ENCODE peak calls at places on chromosome 22, in four cellular contexts. E is WTC11, T is K562, S is HepG2. B is an unnamed sample.

GRCh38 chr22:45942787-45943493 is 34.0 kb downstream of the WNT7B start:
- DNase-seq in E (no peak), T (no peak), S (no peak), B (no peak)

GRCh38 chr22:40009231-40009769 is 14.5 kb downstream of the FAM83F start:
- DNase-seq in E (peak; percentile 63), T (peak; percentile 32), S (no peak), B (no peak)

GRCh38 chr22:24501366-24502005 is 6.4 kb downstream of the UPB1 start:
- DNase-seq in E (no peak), T (no peak), S (peak; percentile 64), B (no peak)

GRCh38 chr22:26320469-26320868 is 108.6 kb upstream of the ASPHD2 start:
- DNase-seq in E (no peak), T (no peak), S (no peak), B (no peak)

GRCh38 chr22:21726650-21727049 is 8.9 kb downstream of the YPEL1 start:
- DNase-seq in E (peak; percentile 72), T (peak; percentile 90), S (peak; percentile 57), B (no peak)

GRCh38 chr22:24060375-24060788 is 49.3 kb downstream of the CABIN1 start:
- DNase-seq in E (no peak), T (no peak), S (no peak), B (no peak)

GRCh38 chr22:19943665-19944026 is 2.0 kb upstream of the TXNRD2 start:
- DNase-seq in E (no peak), T (peak; percentile 76), S (peak; percentile 61), B (no peak)

GRCh38 chr22:36443198-36443770 is 38.2 kb downstream of the TXN2 start:
- DNase-seq in E (no peak), T (no peak), S (no peak), B (no peak)

DNA sequence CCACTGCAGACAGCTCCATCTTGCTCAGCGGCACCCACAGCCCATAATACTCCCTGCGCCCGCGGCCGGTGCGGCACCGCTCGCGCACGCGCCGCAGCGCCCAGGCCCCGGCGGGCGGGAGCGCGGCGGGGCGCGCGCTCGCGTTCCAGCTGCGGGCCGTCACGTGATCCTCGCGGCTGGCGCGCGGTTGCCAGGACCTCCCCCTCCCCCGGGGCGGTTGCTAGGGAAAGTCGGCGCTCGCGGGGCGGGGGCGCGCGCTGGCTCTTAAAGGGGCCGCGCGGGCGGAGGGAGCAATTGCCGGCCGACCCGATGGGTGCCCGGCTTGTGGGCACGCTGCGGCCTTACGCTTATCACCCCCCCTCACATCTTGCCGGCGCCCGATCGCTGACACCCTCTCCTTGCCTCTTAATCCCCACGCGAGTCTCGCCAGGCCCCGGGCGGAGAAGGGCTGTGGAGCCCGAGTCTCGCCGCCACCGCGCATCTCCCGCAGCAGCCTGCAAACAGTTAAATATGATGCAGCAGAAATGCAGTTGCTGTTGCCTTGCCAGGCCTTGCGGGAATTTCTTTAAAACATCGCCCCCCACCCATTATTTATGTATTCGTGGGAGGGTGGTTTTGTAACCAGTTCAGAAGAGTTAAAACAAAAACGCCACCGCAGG is at the start of gene CBX6:
- DNase-seq in E (peak; percentile 96), T (peak; percentile 95), S (peak; percentile 67), B (peak; percentile 37)
- TF ChIP-seq TCF7 in E (no peak), T (no peak), S (no peak), B (no peak)

DNA sequence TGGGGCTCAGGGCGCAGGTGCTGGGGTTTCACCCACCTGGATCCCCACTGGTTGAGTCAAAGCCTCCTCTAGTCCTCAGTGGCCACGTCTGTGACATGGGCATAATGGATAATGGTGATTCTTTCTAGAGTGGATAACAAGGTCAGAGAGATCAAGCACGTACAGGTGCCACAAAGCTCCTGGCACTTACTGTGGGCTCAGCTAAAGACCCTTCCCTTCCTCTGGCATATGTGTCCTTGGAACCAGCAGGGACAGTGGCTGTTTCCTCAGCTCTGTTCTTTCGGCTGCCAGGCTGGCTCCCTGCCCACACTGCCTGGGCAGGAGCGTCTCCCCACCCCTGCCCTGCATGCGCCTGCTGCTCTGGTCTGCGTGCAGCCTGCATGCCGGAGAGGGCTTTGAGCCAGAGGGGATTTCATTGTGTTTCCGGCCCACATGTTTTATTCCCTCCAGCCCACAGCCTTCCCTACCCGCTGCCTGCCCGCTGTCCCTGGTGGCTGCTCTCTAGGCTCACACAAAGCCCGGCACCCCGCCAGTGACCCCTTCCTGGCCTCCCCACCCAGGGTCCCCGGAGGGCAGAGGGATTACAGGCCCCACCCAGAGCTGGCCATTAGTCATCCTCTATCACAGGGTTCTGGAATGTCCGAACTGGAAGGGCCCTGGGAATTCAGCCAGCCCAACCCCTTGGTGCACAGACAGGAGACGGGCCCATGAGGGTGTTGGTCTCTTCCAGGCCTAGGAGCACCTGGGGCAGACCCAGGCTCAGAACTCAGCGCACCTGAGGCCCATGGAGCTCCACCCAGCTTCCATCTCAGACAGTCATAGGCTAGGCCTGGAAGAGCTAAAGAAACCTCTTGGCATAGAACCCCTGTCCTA is 55.3 kb upstream of the GCAT start:
- DNase-seq in E (no peak), T (no peak), S (peak; percentile 73), B (no peak)
- TF ChIP-seq TCF7 in E (no peak), T (no peak), S (no peak), B (no peak)

DNA sequence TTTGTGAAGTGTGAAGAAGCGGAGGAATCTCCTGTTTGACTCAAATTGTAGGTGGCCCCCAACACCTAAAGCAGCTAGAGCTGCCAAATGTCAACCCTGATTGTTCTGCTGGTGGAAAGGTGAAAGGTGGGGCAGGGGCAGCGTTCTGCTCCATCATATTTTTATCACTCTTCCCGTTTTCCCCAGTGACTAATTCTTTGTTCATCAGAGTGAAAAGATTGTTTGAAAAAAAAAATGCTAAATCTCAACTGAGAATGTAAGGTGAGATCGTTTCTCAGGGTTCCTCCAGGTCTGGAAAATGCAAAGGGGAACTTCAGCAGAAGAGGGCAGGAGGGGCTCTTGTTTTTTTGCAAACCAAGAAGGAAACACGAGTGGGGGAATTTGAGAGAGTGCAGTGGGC is 137.7 kb downstream of the MN1 start:
- DNase-seq in E (no peak), T (no peak), S (no peak), B (no peak)
- TF ChIP-seq TCF7 in E (no peak), T (no peak), S (no peak), B (no peak)

DNA sequence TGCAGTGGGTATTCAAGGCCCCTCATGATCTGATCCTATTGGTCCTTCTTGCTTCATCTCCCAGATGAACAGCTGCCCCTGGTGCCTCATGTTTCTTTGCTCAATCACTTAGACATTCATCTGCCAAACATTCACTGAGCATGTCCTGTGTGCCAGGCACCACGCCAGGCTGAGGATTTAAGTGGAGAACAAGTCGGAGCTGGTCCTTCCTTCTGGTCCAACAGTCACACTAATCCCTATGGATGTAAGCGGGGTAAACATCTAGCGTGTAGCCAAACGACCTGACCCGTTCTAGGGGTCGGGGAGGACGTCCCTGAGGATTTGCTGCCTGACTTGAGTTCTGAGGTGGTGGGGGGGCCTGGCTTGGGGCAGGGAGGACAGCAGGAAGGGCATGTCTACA is 21.9 kb downstream of the ZMAT5 start:
- DNase-seq in E (no peak), T (no peak), S (no peak), B (no peak)
- TF ChIP-seq TCF7 in E (no peak), T (no peak), S (no peak), B (no peak)

GRCh38 chr22:48254311-48254873 is 1491.9 kb downstream of the TBC1D22A start:
- DNase-seq in E (no peak), T (no peak), S (no peak), B (no peak)
- TF ChIP-seq TCF7 in E (no peak), T (no peak), S (no peak), B (no peak)